ENCODE peak calls at places on chromosomes 12 and 14, in five cellular contexts. A is pancreas, P is AG09309, O is heart right ventricle, G is keratinocyte. M is an unnamed sample.
A peak's percentile ranks its signal among the peaks of the same experiment; 100 is the strongest.

GRCh38 chr14:67056684-67057083 is 132.6 kb upstream of the GARIN2 start:
- DNase-seq in A (peak; percentile 55), P (no peak), O (no peak), G (no peak), M (no peak)

GRCh38 chr12:94594443-94594825 is 55.9 kb downstream of the TMCC3 start:
- DNase-seq in A (no peak), P (no peak), O (no peak), G (no peak), M (no peak)

GRCh38 chr12:42468341-42468821 is 121.2 kb downstream of the PRICKLE1 start:
- DNase-seq in A (no peak), P (no peak), O (peak; percentile 30), G (no peak), M (no peak)

GRCh38 chr12:57755454-57756372 is 810 bp downstream of the MARCHF9 start:
- DNase-seq in A (peak; percentile 90), P (no peak), O (peak; percentile 32), G (no peak), M (no peak)

GRCh38 chr12:25412735-25413134 is 140.3 kb downstream of the LMNTD1 start:
- DNase-seq in A (no peak), P (no peak), O (no peak), G (no peak), M (no peak)

GRCh38 chr14:24852312-24853060 is 197.5 kb downstream of the STXBP6 start:
- DNase-seq in A (no peak), P (no peak), O (no peak), G (no peak), M (no peak)

GRCh38 chr14:89444044-89444443 is 27.0 kb upstream of the FOXN3 start:
- DNase-seq in A (no peak), P (no peak), O (no peak), G (no peak), M (no peak)

GRCh38 chr12:131766382-131767107 is 55.7 kb downstream of the SFSWAP start:
- DNase-seq in A (no peak), P (no peak), O (no peak), G (no peak), M (no peak)

GRCh38 chr14:68361231-68361630 is 431.6 kb downstream of the ZFP36L1 start:
- DNase-seq in A (no peak), P (peak; percentile 46), O (no peak), G (no peak), M (no peak)

GRCh38 chr14:92985521-92985920 is 62.6 kb downstream of the CHGA start:
- DNase-seq in A (peak; percentile 22), P (no peak), O (no peak), G (no peak), M (no peak)

GRCh38 chr12:123104809-123105208 is 46.1 kb downstream of the PITPNM2 start:
- DNase-seq in A (no peak), P (no peak), O (no peak), G (no peak), M (no peak)
- H3K4me3 ChIP-seq in A (no peak overlapping the region), P (no peak overlapping the region), O (peak overlapping the region; percentile 43), G (no peak overlapping the region), M (no peak overlapping the region)

GRCh38 chr14:59547310-59547709 is 29.3 kb downstream of the CCDC175 start:
- DNase-seq in A (no peak), P (no peak), O (no peak), G (no peak), M (no peak)

GRCh38 chr14:59540852-59541251 is 35.8 kb downstream of the CCDC175 start:
- DNase-seq in A (no peak), P (no peak), O (no peak), G (no peak), M (no peak)

GRCh38 chr14:59541731-59542130 is 34.9 kb downstream of the CCDC175 start:
- DNase-seq in A (no peak), P (no peak), O (no peak), G (no peak), M (no peak)

DNA sequence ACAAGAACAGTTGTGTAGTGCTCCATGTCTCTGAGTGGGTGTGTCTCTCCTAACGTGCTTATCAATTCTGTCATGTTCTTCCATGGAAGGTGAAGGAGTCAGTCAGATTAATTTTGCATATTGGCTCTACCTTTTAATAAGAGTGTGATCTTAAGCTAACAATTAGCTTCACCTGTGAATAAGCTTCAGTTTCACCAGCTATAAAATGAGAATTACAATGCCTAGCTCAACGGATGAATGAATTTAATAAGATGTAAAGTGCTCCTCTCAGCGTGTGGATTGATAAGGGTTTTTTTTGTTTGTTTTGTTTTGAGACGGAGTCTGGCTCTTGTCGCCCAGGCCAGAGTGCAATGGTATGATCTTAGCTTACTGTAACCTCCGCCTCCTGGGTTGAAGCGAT is 32.7 kb downstream of the CCDC175 start:
- DNase-seq in A (no peak), P (no peak), O (no peak), G (no peak), M (no peak)
- TF ChIP-seq CTCF in A (no peak), P (no peak), O (no peak), G (no peak), M (no peak)

GRCh38 chr14:104977008-104977680 is 1.0 kb downstream of the AHNAK2 start:
- DNase-seq in A (peak; percentile 82), P (no peak), O (no peak), G (no peak), M (no peak)
- H3K4me3 ChIP-seq in A (peak overlapping the region; percentile 57), P (peak overlapping the region; percentile 33), O (peak overlapping the region; percentile 53), G (peak overlapping the region; percentile 86), M (peak overlapping the region; percentile 87)

GRCh38 chr12:79964100-79964627 is 29.3 kb upstream of the PPP1R12A start:
- DNase-seq in A (no peak), P (no peak), O (no peak), G (no peak), M (no peak)

GRCh38 chr12:79955561-79955960 is 20.7 kb upstream of the PPP1R12A start:
- DNase-seq in A (no peak), P (no peak), O (no peak), G (no peak), M (no peak)

GRCh38 chr12:79954037-79954436 is 19.1 kb upstream of the PPP1R12A start:
- DNase-seq in A (no peak), P (no peak), O (no peak), G (no peak), M (no peak)

DNA sequence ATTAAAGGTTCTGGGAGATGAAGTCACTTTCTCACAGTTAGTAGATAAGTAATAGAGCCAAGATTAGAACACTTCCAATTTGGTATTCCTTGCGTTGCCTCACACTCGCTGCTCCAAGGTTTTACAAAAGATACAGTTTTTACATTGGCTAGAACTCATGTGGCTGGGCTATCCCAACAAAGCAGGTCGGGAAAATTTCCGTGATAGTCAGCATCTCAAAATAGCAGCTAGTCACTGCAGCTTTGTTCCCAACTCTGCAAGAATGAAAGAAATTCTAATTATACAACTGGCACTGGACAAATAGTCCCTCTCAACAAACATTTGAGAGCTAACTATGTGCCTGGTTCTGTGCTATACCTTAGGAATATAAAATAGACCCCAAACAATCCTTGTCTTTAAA is 24.6 kb upstream of the PPP1R12A start:
- DNase-seq in A (no peak), P (no peak), O (no peak), G (no peak), M (no peak)
- TF ChIP-seq CTCF in A (no peak), P (no peak), O (no peak), G (no peak), M (no peak)

GRCh38 chr14:65412881-65413738 is 580 bp downstream of the FUT8 start:
- DNase-seq in A (no peak), P (no peak), O (no peak), G (no peak), M (no peak)
- H3K4me3 ChIP-seq in A (peak overlapping the region; percentile 86), P (peak overlapping the region; percentile 84), O (peak overlapping the region; percentile 85), G (peak overlapping the region; percentile 89), M (peak overlapping the region; percentile 87)

GRCh38 chr14:94143239-94143638 is 13.8 kb upstream of the IFI27L2 start:
- DNase-seq in A (no peak), P (no peak), O (no peak), G (no peak), M (no peak)
- TF ChIP-seq CTCF in A (no peak), P (peak; percentile 35), O (peak; percentile 13), G (peak; percentile 46), M (peak; percentile 56)

DNA sequence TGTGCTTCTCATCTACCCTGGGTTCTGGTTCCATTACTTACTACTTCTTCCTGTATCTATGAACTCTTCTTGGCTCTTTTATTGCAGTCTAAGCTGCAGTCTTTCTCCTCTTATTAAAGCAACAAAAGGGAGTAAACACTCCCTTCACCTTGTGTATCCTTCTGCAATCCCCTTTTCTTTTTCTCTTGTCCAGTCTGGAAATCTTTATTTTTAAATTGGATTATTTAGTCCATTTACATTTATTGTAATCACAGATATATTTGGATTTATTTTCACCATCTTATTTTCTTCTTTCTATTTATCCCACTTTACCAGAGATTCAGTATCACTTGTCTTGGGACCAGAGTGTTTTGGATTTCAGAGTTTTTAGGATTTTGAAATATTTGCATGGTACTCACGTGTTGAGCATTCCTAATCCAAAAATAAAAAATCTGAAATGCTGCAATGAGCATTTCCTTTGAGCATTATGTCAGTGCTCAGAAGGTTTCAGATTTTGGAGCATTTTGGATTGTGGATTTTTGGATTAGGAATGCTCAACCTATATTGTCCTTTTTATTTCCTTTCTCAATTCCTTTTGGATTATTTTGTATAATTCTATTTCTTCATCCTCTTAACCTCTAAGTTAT is 6.8 kb upstream of the ACVR1B start:
- DNase-seq in A (no peak), P (no peak), O (no peak), G (no peak), M (no peak)
- H3K4me3 ChIP-seq in A (no peak overlapping the region), P (no peak overlapping the region), O (no peak overlapping the region), G (no peak overlapping the region), M (no peak overlapping the region)